ENCODE peak calls at places on chromosome 22, in nine cellular contexts. One of them, this sample, is unnamed.

GRCh38 chr22:35648066-35649025 is at the start of gene APOL6:
- DNase-seq in progenitor cell of endocrine pancreas: no peak
- DNase-seq in GM10248: peak
- DNase-seq in left ventricle myocardium inferior: no peak
- DNase-seq in tibial artery: no peak
- DNase-seq in colonic mucosa: peak
- DNase-seq in AG10803: peak
- DNase-seq in GM06990: peak
- DNase-seq in mucosa of descending colon: no peak
- DNase-seq in this sample: no peak

GRCh38 chr22:36238348-36239149 is 778 bp downstream of the APOL2 start:
- DNase-seq in GM10248: no peak
- DNase-seq in progenitor cell of endocrine pancreas: no peak
- DNase-seq in AG10803: no peak
- DNase-seq in colonic mucosa: peak
- DNase-seq in tibial artery: no peak
- DNase-seq in left ventricle myocardium inferior: no peak
- DNase-seq in GM06990: no peak
- DNase-seq in mucosa of descending colon: peak
- DNase-seq in this sample: no peak

GRCh38 chr22:25884121-25884520 is 142.1 kb downstream of the MYO18B start:
- DNase-seq in GM06990: no peak
- DNase-seq in progenitor cell of endocrine pancreas: no peak
- DNase-seq in GM10248: no peak
- DNase-seq in mucosa of descending colon: no peak
- DNase-seq in tibial artery: no peak
- DNase-seq in AG10803: no peak
- DNase-seq in left ventricle myocardium inferior: no peak
- DNase-seq in colonic mucosa: no peak
- DNase-seq in this sample: no peak

GRCh38 chr22:48572951-48573350 is 1254.7 kb downstream of the BRD1 start:
- DNase-seq in GM06990: no peak
- DNase-seq in tibial artery: no peak
- DNase-seq in mucosa of descending colon: no peak
- DNase-seq in GM10248: no peak
- DNase-seq in AG10803: no peak
- DNase-seq in progenitor cell of endocrine pancreas: no peak
- DNase-seq in colonic mucosa: no peak
- DNase-seq in left ventricle myocardium inferior: no peak
- DNase-seq in this sample: no peak

GRCh38 chr22:35627267-35628041 is 10.3 kb upstream of the MB start:
- DNase-seq in GM10248: peak
- DNase-seq in tibial artery: peak
- DNase-seq in progenitor cell of endocrine pancreas: peak
- DNase-seq in colonic mucosa: peak
- DNase-seq in mucosa of descending colon: peak
- DNase-seq in left ventricle myocardium inferior: peak
- DNase-seq in AG10803: peak
- DNase-seq in GM06990: peak
- DNase-seq in this sample: peak

GRCh38 chr22:35961480-35961902 is 67.1 kb downstream of the RBFOX2 start:
- DNase-seq in mucosa of descending colon: no peak
- DNase-seq in tibial artery: no peak
- DNase-seq in colonic mucosa: no peak
- DNase-seq in GM06990: no peak
- DNase-seq in AG10803: peak
- DNase-seq in left ventricle myocardium inferior: peak
- DNase-seq in progenitor cell of endocrine pancreas: no peak
- DNase-seq in GM10248: no peak
- DNase-seq in this sample: peak

GRCh38 chr22:50102946-50103345 is 13.1 kb downstream of the MOV10L1 start:
- DNase-seq in AG10803: no peak
- DNase-seq in colonic mucosa: no peak
- DNase-seq in GM10248: peak
- DNase-seq in progenitor cell of endocrine pancreas: no peak
- DNase-seq in GM06990: no peak
- DNase-seq in mucosa of descending colon: no peak
- DNase-seq in tibial artery: peak
- DNase-seq in left ventricle myocardium inferior: no peak
- DNase-seq in this sample: no peak

GRCh38 chr22:49044776-49045175 is 782.9 kb downstream of the BRD1 start:
- DNase-seq in mucosa of descending colon: no peak
- DNase-seq in GM10248: no peak
- DNase-seq in colonic mucosa: no peak
- DNase-seq in AG10803: no peak
- DNase-seq in left ventricle myocardium inferior: no peak
- DNase-seq in progenitor cell of endocrine pancreas: no peak
- DNase-seq in GM06990: no peak
- DNase-seq in tibial artery: peak
- DNase-seq in this sample: no peak

GRCh38 chr22:50717709-50718351 is 20.2 kb upstream of the ACR start:
- DNase-seq in GM06990: no peak
- DNase-seq in progenitor cell of endocrine pancreas: no peak
- DNase-seq in AG10803: no peak
- DNase-seq in GM10248: no peak
- DNase-seq in left ventricle myocardium inferior: no peak
- DNase-seq in tibial artery: no peak
- DNase-seq in colonic mucosa: no peak
- DNase-seq in mucosa of descending colon: no peak
- DNase-seq in this sample: no peak

GRCh38 chr22:17476838-17477237 is 86.5 kb upstream of the SLC25A18 start:
- DNase-seq in progenitor cell of endocrine pancreas: no peak
- DNase-seq in mucosa of descending colon: no peak
- DNase-seq in left ventricle myocardium inferior: no peak
- DNase-seq in tibial artery: no peak
- DNase-seq in GM06990: no peak
- DNase-seq in AG10803: no peak
- DNase-seq in GM10248: no peak
- DNase-seq in colonic mucosa: no peak
- DNase-seq in this sample: no peak

GRCh38 chr22:20186183-20186870 is 35.5 kb upstream of the CCDC188 start:
- DNase-seq in GM10248: no peak
- DNase-seq in left ventricle myocardium inferior: no peak
- DNase-seq in GM06990: no peak
- DNase-seq in tibial artery: no peak
- DNase-seq in progenitor cell of endocrine pancreas: no peak
- DNase-seq in colonic mucosa: no peak
- DNase-seq in mucosa of descending colon: no peak
- DNase-seq in AG10803: no peak
- DNase-seq in this sample: no peak

GRCh38 chr22:18990355-18991137 is 54.5 kb upstream of the PRODH start:
- DNase-seq in progenitor cell of endocrine pancreas: no peak
- DNase-seq in GM10248: no peak
- DNase-seq in tibial artery: no peak
- DNase-seq in colonic mucosa: no peak
- DNase-seq in mucosa of descending colon: no peak
- DNase-seq in left ventricle myocardium inferior: no peak
- DNase-seq in GM06990: no peak
- DNase-seq in AG10803: no peak
- DNase-seq in this sample: no peak

GRCh38 chr22:49930128-49930527 is 11.7 kb downstream of the CRELD2 start:
- DNase-seq in mucosa of descending colon: peak
- DNase-seq in GM10248: no peak
- DNase-seq in tibial artery: no peak
- DNase-seq in progenitor cell of endocrine pancreas: no peak
- DNase-seq in AG10803: no peak
- DNase-seq in GM06990: no peak
- DNase-seq in left ventricle myocardium inferior: no peak
- DNase-seq in colonic mucosa: no peak
- DNase-seq in this sample: no peak

GRCh38 chr22:40818747-40819662 is at the start of gene SLC25A17:
- DNase-seq in progenitor cell of endocrine pancreas: peak
- DNase-seq in tibial artery: peak
- DNase-seq in GM06990: peak
- DNase-seq in colonic mucosa: peak
- DNase-seq in GM10248: peak
- DNase-seq in AG10803: peak
- DNase-seq in mucosa of descending colon: peak
- DNase-seq in left ventricle myocardium inferior: peak
- DNase-seq in this sample: peak
- TF ChIP-seq CTCF in progenitor cell of endocrine pancreas: peak
- TF ChIP-seq CTCF in tibial artery: peak
- TF ChIP-seq CTCF in GM06990: peak
- TF ChIP-seq CTCF in colonic mucosa: peak
- TF ChIP-seq CTCF in GM10248: peak
- TF ChIP-seq CTCF in AG10803: peak
- TF ChIP-seq CTCF in mucosa of descending colon: peak
- TF ChIP-seq CTCF in left ventricle myocardium inferior: peak
- TF ChIP-seq CTCF in this sample: peak

GRCh38 chr22:30265851-30266444 is 703 bp downstream of the OSM start:
- DNase-seq in AG10803: no peak
- DNase-seq in progenitor cell of endocrine pancreas: no peak
- DNase-seq in GM10248: peak
- DNase-seq in tibial artery: peak
- DNase-seq in GM06990: peak
- DNase-seq in colonic mucosa: peak
- DNase-seq in left ventricle myocardium inferior: peak
- DNase-seq in mucosa of descending colon: peak
- DNase-seq in this sample: no peak

GRCh38 chr22:30265131-30265720 is 1.4 kb downstream of the OSM start:
- DNase-seq in AG10803: no peak
- DNase-seq in colonic mucosa: no peak
- DNase-seq in left ventricle myocardium inferior: no peak
- DNase-seq in mucosa of descending colon: no peak
- DNase-seq in GM06990: no peak
- DNase-seq in GM10248: no peak
- DNase-seq in tibial artery: no peak
- DNase-seq in progenitor cell of endocrine pancreas: no peak
- DNase-seq in this sample: no peak

GRCh38 chr22:30266445-30267381 is at the start of gene OSM:
- DNase-seq in AG10803: no peak
- DNase-seq in left ventricle myocardium inferior: peak
- DNase-seq in progenitor cell of endocrine pancreas: no peak
- DNase-seq in mucosa of descending colon: peak
- DNase-seq in GM10248: no peak
- DNase-seq in colonic mucosa: peak
- DNase-seq in tibial artery: peak
- DNase-seq in GM06990: peak
- DNase-seq in this sample: no peak

GRCh38 chr22:30268331-30268730 is 1.7 kb upstream of the OSM start:
- DNase-seq in mucosa of descending colon: no peak
- DNase-seq in AG10803: no peak
- DNase-seq in GM10248: no peak
- DNase-seq in progenitor cell of endocrine pancreas: no peak
- DNase-seq in left ventricle myocardium inferior: no peak
- DNase-seq in colonic mucosa: no peak
- DNase-seq in tibial artery: no peak
- DNase-seq in GM06990: no peak
- DNase-seq in this sample: no peak

DNA sequence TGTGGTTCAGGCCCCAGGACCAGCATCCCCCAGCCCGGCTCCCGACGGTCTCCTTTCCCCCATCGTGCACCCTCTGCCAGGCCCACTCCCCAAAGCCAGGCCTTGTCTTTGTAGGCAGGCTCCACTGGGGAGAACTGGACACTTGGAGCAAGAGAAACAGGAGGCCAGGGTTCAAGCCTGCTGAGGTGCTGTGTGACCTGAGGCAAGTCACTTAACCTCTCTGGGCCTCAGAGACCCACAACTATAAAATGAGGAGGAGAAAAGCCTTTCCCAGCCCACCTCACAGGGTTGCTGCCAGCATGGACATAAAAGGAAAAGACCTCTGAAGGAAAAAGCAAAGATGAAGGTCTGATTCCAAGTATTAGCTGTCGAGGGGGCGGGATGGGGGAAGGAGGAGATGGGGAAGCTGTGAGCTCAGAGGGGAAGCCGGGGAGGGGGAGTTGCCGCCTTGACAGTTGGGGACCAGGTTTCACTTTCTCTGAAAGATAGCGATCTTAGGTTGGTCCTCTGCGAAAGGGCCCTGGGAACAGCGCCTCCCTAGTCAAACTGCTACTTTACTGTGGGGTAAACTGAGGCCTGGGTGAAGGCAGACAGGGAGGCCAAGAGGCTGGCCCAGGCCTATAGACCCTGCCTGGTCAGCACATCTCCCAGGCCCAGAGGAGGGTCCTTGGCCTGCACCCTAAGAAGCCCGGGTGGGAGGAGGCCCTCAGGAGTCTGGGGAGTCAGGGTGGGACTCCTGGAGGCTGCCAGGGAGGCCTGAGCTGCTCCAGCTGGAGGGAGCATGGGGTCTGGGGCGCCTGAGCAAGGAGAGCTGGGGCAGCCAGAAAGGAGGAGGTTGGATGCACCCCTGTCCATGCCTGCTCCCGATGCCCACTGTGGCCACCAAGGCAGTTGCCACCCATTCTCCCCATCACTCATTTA is 991 bp upstream of the OSM start:
- DNase-seq in mucosa of descending colon: peak
- DNase-seq in colonic mucosa: no peak
- DNase-seq in left ventricle myocardium inferior: no peak
- DNase-seq in progenitor cell of endocrine pancreas: no peak
- DNase-seq in GM10248: no peak
- DNase-seq in AG10803: no peak
- DNase-seq in tibial artery: no peak
- DNase-seq in GM06990: no peak
- DNase-seq in this sample: no peak
- TF ChIP-seq CTCF in mucosa of descending colon: no peak
- TF ChIP-seq CTCF in colonic mucosa: no peak
- TF ChIP-seq CTCF in left ventricle myocardium inferior: no peak
- TF ChIP-seq CTCF in progenitor cell of endocrine pancreas: no peak
- TF ChIP-seq CTCF in GM10248: no peak
- TF ChIP-seq CTCF in AG10803: no peak
- TF ChIP-seq CTCF in tibial artery: no peak
- TF ChIP-seq CTCF in GM06990: no peak
- TF ChIP-seq CTCF in this sample: no peak

GRCh38 chr22:45208993-45209838 is 31.5 kb downstream of the KIAA0930 start:
- DNase-seq in progenitor cell of endocrine pancreas: no peak
- DNase-seq in tibial artery: peak
- DNase-seq in left ventricle myocardium inferior: no peak
- DNase-seq in GM06990: no peak
- DNase-seq in AG10803: peak
- DNase-seq in GM10248: no peak
- DNase-seq in mucosa of descending colon: peak
- DNase-seq in colonic mucosa: no peak
- DNase-seq in this sample: no peak
- TF ChIP-seq CTCF in progenitor cell of endocrine pancreas: peak
- TF ChIP-seq CTCF in tibial artery: peak
- TF ChIP-seq CTCF in left ventricle myocardium inferior: peak
- TF ChIP-seq CTCF in GM06990: peak
- TF ChIP-seq CTCF in AG10803: peak
- TF ChIP-seq CTCF in GM10248: peak
- TF ChIP-seq CTCF in mucosa of descending colon: peak
- TF ChIP-seq CTCF in colonic mucosa: peak
- TF ChIP-seq CTCF in this sample: peak

DNA sequence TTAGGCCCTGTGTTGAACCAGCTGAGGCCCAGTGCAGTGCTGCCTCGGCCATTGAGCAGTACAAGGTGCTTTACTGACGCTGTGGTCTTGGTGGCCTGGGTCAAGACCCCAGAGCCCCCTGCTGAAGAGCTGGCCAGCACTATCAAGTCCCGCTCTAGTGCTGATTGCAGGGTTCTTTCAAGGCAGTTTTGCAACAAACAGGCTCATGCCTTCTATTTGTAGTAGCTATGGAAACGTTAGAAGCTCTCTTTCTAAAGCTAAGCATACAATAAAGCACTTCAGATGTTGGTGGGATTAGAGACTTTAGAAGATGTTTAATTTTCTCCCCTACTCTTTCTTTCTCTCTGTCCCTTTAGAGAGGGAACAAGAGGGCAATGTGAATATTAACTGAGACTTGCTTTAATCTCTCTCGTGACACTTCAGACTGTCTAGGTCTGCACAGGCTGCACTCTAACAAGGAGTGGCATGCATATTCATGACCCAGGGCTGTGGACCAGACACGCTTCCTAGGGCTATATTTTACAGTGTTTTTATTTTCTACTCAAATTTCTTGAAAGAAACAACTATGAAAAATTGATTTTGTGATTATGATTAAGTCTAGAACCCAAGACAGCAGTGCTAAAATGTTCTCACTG is 138.6 kb downstream of the WNT7B start:
- DNase-seq in colonic mucosa: no peak
- DNase-seq in AG10803: no peak
- DNase-seq in GM10248: no peak
- DNase-seq in tibial artery: no peak
- DNase-seq in left ventricle myocardium inferior: no peak
- DNase-seq in GM06990: no peak
- DNase-seq in mucosa of descending colon: no peak
- DNase-seq in progenitor cell of endocrine pancreas: no peak
- DNase-seq in this sample: no peak
- TF ChIP-seq CTCF in colonic mucosa: no peak
- TF ChIP-seq CTCF in AG10803: no peak
- TF ChIP-seq CTCF in GM10248: no peak
- TF ChIP-seq CTCF in tibial artery: no peak
- TF ChIP-seq CTCF in left ventricle myocardium inferior: no peak
- TF ChIP-seq CTCF in GM06990: no peak
- TF ChIP-seq CTCF in mucosa of descending colon: no peak
- TF ChIP-seq CTCF in progenitor cell of endocrine pancreas: no peak
- TF ChIP-seq CTCF in this sample: no peak

This sample was measured in AG09319.